ENCODE peak calls at places on chromosomes 5 and 9, in eight cellular contexts. Z, E, G, A, U, K, W and R are unnamed samples.

GRCh38 chr9:127143920-127144465 is 21.6 kb upstream of the ANGPTL2 start:
- DNase-seq in W (no peak), G (no peak), E (no peak), A (no peak), K (no peak), Z (no peak), U (no peak), R (no peak)

GRCh38 chr5:75037106-75037505 is 15.3 kb downstream of the GCNT4 start:
- DNase-seq in E (no peak), A (no peak), G (no peak), U (no peak), K (peak), W (peak), Z (no peak), R (no peak)

GRCh38 chr5:179379321-179379890 is 34.1 kb upstream of the ADAMTS2 start:
- DNase-seq in G (no peak), W (no peak), K (no peak), U (no peak), Z (no peak), A (no peak), E (no peak), R (no peak)

GRCh38 chr5:40505031-40505430 is 174.7 kb upstream of the PTGER4 start:
- DNase-seq in Z (no peak), W (no peak), A (no peak), U (no peak), G (no peak), K (no peak), E (no peak), R (no peak)

GRCh38 chr5:178554311-178554710 is 35.9 kb downstream of the COL23A1 start:
- DNase-seq in G (no peak), E (no peak), W (no peak), Z (no peak), U (no peak), A (no peak), K (no peak), R (no peak)

GRCh38 chr9:129354498-129354897 is 176.4 kb upstream of the IER5L start:
- DNase-seq in G (no peak), W (no peak), U (no peak), K (no peak), E (no peak), Z (no peak), A (no peak), R (no peak)

GRCh38 chr9:77601476-77602056 is 46.6 kb downstream of the GNA14 start:
- DNase-seq in U (no peak), W (no peak), Z (no peak), K (no peak), G (no peak), A (no peak), E (no peak), R (no peak)

GRCh38 chr5:143065185-143065584 is 295.0 kb downstream of the ARHGAP26 start:
- DNase-seq in W (no peak), A (no peak), G (no peak), Z (no peak), E (no peak), U (no peak), K (no peak), R (no peak)

GRCh38 chr5:16508730-16509531 is 43.3 kb upstream of the ZNF622 start:
- DNase-seq in E (peak), U (no peak), W (peak), Z (no peak), G (no peak), K (peak), A (no peak), R (no peak)

GRCh38 chr5:546376-546908 is 22.2 kb upstream of the SLC9A3 start:
- DNase-seq in A (no peak), E (no peak), K (no peak), U (no peak), Z (no peak), W (no peak), G (no peak), R (no peak)

GRCh38 chr5:115571441-115571878 is 26.9 kb upstream of the FEM1C start:
- DNase-seq in Z (no peak), E (no peak), A (no peak), W (no peak), K (no peak), G (no peak), U (no peak), R (no peak)

GRCh38 chr5:111914957-111915356 is 158.0 kb upstream of the NREP start:
- DNase-seq in E (no peak), U (no peak), Z (no peak), K (no peak), A (no peak), W (no peak), G (no peak), R (no peak)

GRCh38 chr9:130570200-130570599 is 9.2 kb upstream of the FUBP3 start:
- DNase-seq in K (no peak), Z (no peak), G (no peak), W (no peak), E (no peak), U (no peak), A (no peak), R (no peak)

GRCh38 chr5:93145019-93145418 is 436.0 kb downstream of the NR2F1-AS1 start:
- DNase-seq in W (no peak), G (no peak), A (no peak), U (no peak), K (no peak), E (peak), Z (no peak), R (no peak)

GRCh38 chr5:14173419-14174234 is 30.5 kb downstream of the TRIO start:
- DNase-seq in E (no peak), A (no peak), Z (no peak), G (no peak), U (no peak), W (no peak), K (no peak), R (no peak)

GRCh38 chr5:53926026-53926425 is 365.6 kb downstream of the NDUFS4 start:
- DNase-seq in U (no peak), W (no peak), Z (no peak), E (no peak), K (no peak), G (no peak), A (no peak), R (no peak)

GRCh38 chr9:95018099-95018927 is 291.8 kb downstream of the AOPEP start:
- DNase-seq in Z (no peak), A (peak), E (peak), W (peak), K (peak), G (no peak), U (no peak), R (no peak)

GRCh38 chr5:139904566-139905400 is 109.2 kb downstream of the PSD2 start:
- DNase-seq in U (no peak), W (no peak), A (no peak), Z (no peak), E (no peak), G (peak), K (no peak), R (no peak)

GRCh38 chr5:146365618-146366017 is 27.0 kb downstream of the POU4F3 start:
- DNase-seq in K (no peak), A (no peak), E (no peak), G (no peak), W (no peak), Z (no peak), U (no peak), R (no peak)

GRCh38 chr5:143826909-143827514 is 15.1 kb downstream of the HMHB1 start:
- DNase-seq in K (no peak), A (no peak), Z (no peak), U (no peak), E (no peak), W (peak), G (no peak), R (no peak)

GRCh38 chr9:70902705-70903131 is 218.7 kb downstream of the TRPM3 start:
- DNase-seq in W (peak), A (no peak), U (no peak), Z (no peak), K (peak), E (no peak), G (no peak), R (no peak)

GRCh38 chr9:98129451-98129881 is 10.4 kb upstream of the TRIM14 start:
- DNase-seq in G (no peak), W (no peak), Z (no peak), A (no peak), K (peak), E (peak), U (no peak), R (peak)

GRCh38 chr5:102223542-102224444 is 72.3 kb downstream of the SLCO4C1 start:
- DNase-seq in K (peak), G (no peak), E (no peak), A (no peak), Z (peak), W (peak), U (no peak), R (peak)

GRCh38 chr9:126487856-126488255 is 125.9 kb upstream of the LMX1B start:
- DNase-seq in G (no peak), U (no peak), A (no peak), W (no peak), E (peak), K (no peak), Z (no peak), R (no peak)

GRCh38 chr5:79318935-79319614 is 83.1 kb downstream of the JMY start:
- DNase-seq in E (no peak), G (no peak), U (no peak), A (no peak), Z (no peak), K (peak), W (peak), R (no peak)

GRCh38 chr9:68507098-68507795 is 33.4 kb downstream of the TMEM252 start:
- DNase-seq in A (no peak), W (peak), Z (no peak), G (no peak), E (no peak), K (peak), U (no peak), R (no peak)

GRCh38 chr5:103582364-103582763 is 19.8 kb upstream of the NUDT12 start:
- DNase-seq in A (no peak), G (no peak), W (peak), Z (peak), K (peak), E (no peak), U (no peak), R (no peak)

GRCh38 chr9:132187006-132187760 is 25.3 kb downstream of the NTNG2 start:
- DNase-seq in U (no peak), E (no peak), G (no peak), Z (no peak), A (no peak), W (no peak), K (no peak), R (no peak)